ENCODE peak calls at places on chromosomes 2 and 18, in six cellular contexts. One of them, this sample, is unnamed.

GRCh38 chr18:35026407-35027061 is 14.7 kb upstream of the MAPRE2 start:
- DNase-seq in GM04504: no peak
- DNase-seq in CD4-positive, alpha-beta memory T cell: peak
- DNase-seq in HEK293T: no peak
- DNase-seq in prostate gland: no peak
- DNase-seq in activated CD4-positive, alpha-beta T cell treated with anti-CD3 and anti-CD28 coated beads, Interleukin-2, amount 50 U/mL, for 24 hours: no peak
- DNase-seq in this sample: no peak

GRCh38 chr2:102144128-102144527 is 1.6 kb downstream of the IL1R1 start:
- DNase-seq in prostate gland: peak
- DNase-seq in activated CD4-positive, alpha-beta T cell treated with anti-CD3 and anti-CD28 coated beads, Interleukin-2, amount 50 U/mL, for 24 hours: no peak
- DNase-seq in HEK293T: no peak
- DNase-seq in GM04504: no peak
- DNase-seq in CD4-positive, alpha-beta memory T cell: no peak
- DNase-seq in this sample: no peak

GRCh38 chr2:42568431-42569115 is at the start of gene MTA3:
- DNase-seq in prostate gland: peak
- DNase-seq in CD4-positive, alpha-beta memory T cell: peak
- DNase-seq in GM04504: no peak
- DNase-seq in HEK293T: peak
- DNase-seq in activated CD4-positive, alpha-beta T cell treated with anti-CD3 and anti-CD28 coated beads, Interleukin-2, amount 50 U/mL, for 24 hours: peak
- DNase-seq in this sample: peak

GRCh38 chr2:31107588-31108300 is 30.5 kb downstream of the GALNT14 start:
- DNase-seq in GM04504: no peak
- DNase-seq in prostate gland: no peak
- DNase-seq in activated CD4-positive, alpha-beta T cell treated with anti-CD3 and anti-CD28 coated beads, Interleukin-2, amount 50 U/mL, for 24 hours: no peak
- DNase-seq in HEK293T: no peak
- DNase-seq in CD4-positive, alpha-beta memory T cell: no peak
- DNase-seq in this sample: no peak

GRCh38 chr2:104744537-104744936 is 109.4 kb upstream of the POU3F3 start:
- DNase-seq in prostate gland: no peak
- DNase-seq in GM04504: no peak
- DNase-seq in activated CD4-positive, alpha-beta T cell treated with anti-CD3 and anti-CD28 coated beads, Interleukin-2, amount 50 U/mL, for 24 hours: no peak
- DNase-seq in HEK293T: no peak
- DNase-seq in CD4-positive, alpha-beta memory T cell: no peak
- DNase-seq in this sample: no peak

GRCh38 chr2:108215794-108216211 is 24.0 kb upstream of the SULT1C3 start:
- DNase-seq in activated CD4-positive, alpha-beta T cell treated with anti-CD3 and anti-CD28 coated beads, Interleukin-2, amount 50 U/mL, for 24 hours: no peak
- DNase-seq in CD4-positive, alpha-beta memory T cell: no peak
- DNase-seq in GM04504: peak
- DNase-seq in prostate gland: peak
- DNase-seq in HEK293T: peak
- DNase-seq in this sample: peak

GRCh38 chr2:105806994-105807393 is 62.3 kb downstream of the NCK2 start:
- DNase-seq in HEK293T: no peak
- DNase-seq in prostate gland: no peak
- DNase-seq in CD4-positive, alpha-beta memory T cell: no peak
- DNase-seq in GM04504: no peak
- DNase-seq in activated CD4-positive, alpha-beta T cell treated with anti-CD3 and anti-CD28 coated beads, Interleukin-2, amount 50 U/mL, for 24 hours: no peak
- DNase-seq in this sample: no peak

GRCh38 chr2:74658516-74658915 is 4.5 kb downstream of the SEMA4F start:
- DNase-seq in activated CD4-positive, alpha-beta T cell treated with anti-CD3 and anti-CD28 coated beads, Interleukin-2, amount 50 U/mL, for 24 hours: no peak
- DNase-seq in HEK293T: no peak
- DNase-seq in prostate gland: no peak
- DNase-seq in GM04504: peak
- DNase-seq in CD4-positive, alpha-beta memory T cell: no peak
- DNase-seq in this sample: no peak

GRCh38 chr2:63576546-63576945 is 11.7 kb downstream of the WDPCP start:
- DNase-seq in activated CD4-positive, alpha-beta T cell treated with anti-CD3 and anti-CD28 coated beads, Interleukin-2, amount 50 U/mL, for 24 hours: no peak
- DNase-seq in HEK293T: no peak
- DNase-seq in GM04504: no peak
- DNase-seq in CD4-positive, alpha-beta memory T cell: no peak
- DNase-seq in prostate gland: no peak
- DNase-seq in this sample: no peak

GRCh38 chr18:76455015-76455676 is 39.9 kb downstream of the ZNF516 start:
- DNase-seq in HEK293T: no peak
- DNase-seq in CD4-positive, alpha-beta memory T cell: no peak
- DNase-seq in activated CD4-positive, alpha-beta T cell treated with anti-CD3 and anti-CD28 coated beads, Interleukin-2, amount 50 U/mL, for 24 hours: no peak
- DNase-seq in GM04504: no peak
- DNase-seq in prostate gland: no peak
- DNase-seq in this sample: no peak

GRCh38 chr2:30368258-30368657 is 78.8 kb upstream of the LCLAT1 start:
- DNase-seq in CD4-positive, alpha-beta memory T cell: no peak
- DNase-seq in activated CD4-positive, alpha-beta T cell treated with anti-CD3 and anti-CD28 coated beads, Interleukin-2, amount 50 U/mL, for 24 hours: no peak
- DNase-seq in HEK293T: no peak
- DNase-seq in prostate gland: no peak
- DNase-seq in GM04504: peak
- DNase-seq in this sample: no peak

GRCh38 chr2:132668986-132669853 is 785 bp downstream of the LYPD1 start:
- DNase-seq in GM04504: no peak
- DNase-seq in prostate gland: no peak
- DNase-seq in CD4-positive, alpha-beta memory T cell: no peak
- DNase-seq in HEK293T: peak
- DNase-seq in activated CD4-positive, alpha-beta T cell treated with anti-CD3 and anti-CD28 coated beads, Interleukin-2, amount 50 U/mL, for 24 hours: no peak
- DNase-seq in this sample: no peak

GRCh38 chr2:209348453-209348852 is 75.4 kb upstream of the MAP2 start:
- DNase-seq in activated CD4-positive, alpha-beta T cell treated with anti-CD3 and anti-CD28 coated beads, Interleukin-2, amount 50 U/mL, for 24 hours: no peak
- DNase-seq in GM04504: no peak
- DNase-seq in CD4-positive, alpha-beta memory T cell: no peak
- DNase-seq in prostate gland: no peak
- DNase-seq in HEK293T: no peak
- DNase-seq in this sample: no peak

GRCh38 chr2:10688921-10689807 is 611 bp downstream of the NOL10 start:
- DNase-seq in HEK293T: no peak
- DNase-seq in activated CD4-positive, alpha-beta T cell treated with anti-CD3 and anti-CD28 coated beads, Interleukin-2, amount 50 U/mL, for 24 hours: no peak
- DNase-seq in CD4-positive, alpha-beta memory T cell: no peak
- DNase-seq in prostate gland: no peak
- DNase-seq in GM04504: no peak
- DNase-seq in this sample: no peak

GRCh38 chr2:128008089-128008672 is 19.7 kb downstream of the SAP130 start:
- DNase-seq in CD4-positive, alpha-beta memory T cell: no peak
- DNase-seq in HEK293T: no peak
- DNase-seq in prostate gland: no peak
- DNase-seq in GM04504: no peak
- DNase-seq in activated CD4-positive, alpha-beta T cell treated with anti-CD3 and anti-CD28 coated beads, Interleukin-2, amount 50 U/mL, for 24 hours: no peak
- DNase-seq in this sample: no peak

GRCh38 chr2:233853353-233853752 is 982 bp downstream of the HJURP start:
- DNase-seq in activated CD4-positive, alpha-beta T cell treated with anti-CD3 and anti-CD28 coated beads, Interleukin-2, amount 50 U/mL, for 24 hours: no peak
- DNase-seq in GM04504: no peak
- DNase-seq in prostate gland: no peak
- DNase-seq in CD4-positive, alpha-beta memory T cell: no peak
- DNase-seq in HEK293T: no peak
- DNase-seq in this sample: no peak

GRCh38 chr2:121099329-121100318 is 185.4 kb downstream of the TFCP2L1 start:
- DNase-seq in GM04504: no peak
- DNase-seq in HEK293T: peak
- DNase-seq in activated CD4-positive, alpha-beta T cell treated with anti-CD3 and anti-CD28 coated beads, Interleukin-2, amount 50 U/mL, for 24 hours: no peak
- DNase-seq in prostate gland: no peak
- DNase-seq in CD4-positive, alpha-beta memory T cell: no peak
- DNase-seq in this sample: no peak

GRCh38 chr2:10078704-10079191 is 1.5 kb downstream of the CYS1 start:
- DNase-seq in GM04504: peak
- DNase-seq in activated CD4-positive, alpha-beta T cell treated with anti-CD3 and anti-CD28 coated beads, Interleukin-2, amount 50 U/mL, for 24 hours: no peak
- DNase-seq in prostate gland: no peak
- DNase-seq in HEK293T: no peak
- DNase-seq in CD4-positive, alpha-beta memory T cell: no peak
- DNase-seq in this sample: no peak

GRCh38 chr2:70397186-70397585 is 95.3 kb upstream of the FAM136A start:
- DNase-seq in GM04504: no peak
- DNase-seq in activated CD4-positive, alpha-beta T cell treated with anti-CD3 and anti-CD28 coated beads, Interleukin-2, amount 50 U/mL, for 24 hours: no peak
- DNase-seq in HEK293T: no peak
- DNase-seq in prostate gland: no peak
- DNase-seq in CD4-positive, alpha-beta memory T cell: no peak
- DNase-seq in this sample: no peak

GRCh38 chr2:157497603-157498314 is 53.9 kb upstream of the CYTIP start:
- DNase-seq in CD4-positive, alpha-beta memory T cell: peak
- DNase-seq in prostate gland: no peak
- DNase-seq in activated CD4-positive, alpha-beta T cell treated with anti-CD3 and anti-CD28 coated beads, Interleukin-2, amount 50 U/mL, for 24 hours: no peak
- DNase-seq in HEK293T: peak
- DNase-seq in GM04504: peak
- DNase-seq in this sample: peak

GRCh38 chr2:70746076-70746475 is 21.9 kb downstream of the ADD2 start:
- DNase-seq in CD4-positive, alpha-beta memory T cell: no peak
- DNase-seq in activated CD4-positive, alpha-beta T cell treated with anti-CD3 and anti-CD28 coated beads, Interleukin-2, amount 50 U/mL, for 24 hours: no peak
- DNase-seq in HEK293T: no peak
- DNase-seq in prostate gland: no peak
- DNase-seq in GM04504: no peak
- DNase-seq in this sample: no peak

GRCh38 chr2:176139170-176139611 is 9.7 kb downstream of the HOXD8 start:
- DNase-seq in activated CD4-positive, alpha-beta T cell treated with anti-CD3 and anti-CD28 coated beads, Interleukin-2, amount 50 U/mL, for 24 hours: no peak
- DNase-seq in GM04504: no peak
- DNase-seq in CD4-positive, alpha-beta memory T cell: no peak
- DNase-seq in HEK293T: no peak
- DNase-seq in prostate gland: no peak
- DNase-seq in this sample: no peak

GRCh38 chr2:83461135-83461534 is 997.9 kb downstream of the SUCLG1 start:
- DNase-seq in prostate gland: no peak
- DNase-seq in activated CD4-positive, alpha-beta T cell treated with anti-CD3 and anti-CD28 coated beads, Interleukin-2, amount 50 U/mL, for 24 hours: no peak
- DNase-seq in HEK293T: no peak
- DNase-seq in GM04504: no peak
- DNase-seq in CD4-positive, alpha-beta memory T cell: no peak
- DNase-seq in this sample: no peak

GRCh38 chr2:152242787-152243472 is 67.4 kb upstream of the STAM2 start:
- DNase-seq in prostate gland: no peak
- DNase-seq in activated CD4-positive, alpha-beta T cell treated with anti-CD3 and anti-CD28 coated beads, Interleukin-2, amount 50 U/mL, for 24 hours: no peak
- DNase-seq in GM04504: no peak
- DNase-seq in HEK293T: no peak
- DNase-seq in CD4-positive, alpha-beta memory T cell: no peak
- DNase-seq in this sample: no peak

GRCh38 chr2:197269173-197269572 is 41.4 kb downstream of the ANKRD44 start:
- DNase-seq in GM04504: no peak
- DNase-seq in CD4-positive, alpha-beta memory T cell: peak
- DNase-seq in HEK293T: no peak
- DNase-seq in activated CD4-positive, alpha-beta T cell treated with anti-CD3 and anti-CD28 coated beads, Interleukin-2, amount 50 U/mL, for 24 hours: no peak
- DNase-seq in prostate gland: no peak
- DNase-seq in this sample: no peak

GRCh38 chr18:22872894-22873537 is 60.1 kb upstream of the RBBP8 start:
- DNase-seq in CD4-positive, alpha-beta memory T cell: no peak
- DNase-seq in prostate gland: no peak
- DNase-seq in GM04504: no peak
- DNase-seq in HEK293T: no peak
- DNase-seq in activated CD4-positive, alpha-beta T cell treated with anti-CD3 and anti-CD28 coated beads, Interleukin-2, amount 50 U/mL, for 24 hours: no peak
- DNase-seq in this sample: no peak

GRCh38 chr18:49168970-49169619 is 218.3 kb upstream of the SMAD7 start:
- DNase-seq in HEK293T: no peak
- DNase-seq in activated CD4-positive, alpha-beta T cell treated with anti-CD3 and anti-CD28 coated beads, Interleukin-2, amount 50 U/mL, for 24 hours: no peak
- DNase-seq in GM04504: no peak
- DNase-seq in CD4-positive, alpha-beta memory T cell: no peak
- DNase-seq in prostate gland: no peak
- DNase-seq in this sample: no peak

GRCh38 chr2:45040786-45041185 is 31.5 kb upstream of the SIX2 start:
- DNase-seq in CD4-positive, alpha-beta memory T cell: no peak
- DNase-seq in activated CD4-positive, alpha-beta T cell treated with anti-CD3 and anti-CD28 coated beads, Interleukin-2, amount 50 U/mL, for 24 hours: no peak
- DNase-seq in prostate gland: no peak
- DNase-seq in GM04504: no peak
- DNase-seq in HEK293T: no peak
- DNase-seq in this sample: peak

GRCh38 chr2:236939751-236940229 is 145.9 kb upstream of the COPS8 start:
- DNase-seq in HEK293T: no peak
- DNase-seq in GM04504: no peak
- DNase-seq in prostate gland: no peak
- DNase-seq in CD4-positive, alpha-beta memory T cell: no peak
- DNase-seq in activated CD4-positive, alpha-beta T cell treated with anti-CD3 and anti-CD28 coated beads, Interleukin-2, amount 50 U/mL, for 24 hours: no peak
- DNase-seq in this sample: no peak

GRCh38 chr2:67397143-67397986 is at the start of gene ETAA1:
- DNase-seq in HEK293T: peak
- DNase-seq in prostate gland: peak
- DNase-seq in GM04504: peak
- DNase-seq in CD4-positive, alpha-beta memory T cell: peak
- DNase-seq in activated CD4-positive, alpha-beta T cell treated with anti-CD3 and anti-CD28 coated beads, Interleukin-2, amount 50 U/mL, for 24 hours: peak
- DNase-seq in this sample: peak

GRCh38 chr2:158089322-158089721 is 12.4 kb upstream of the UPP2 start:
- DNase-seq in GM04504: no peak
- DNase-seq in HEK293T: no peak
- DNase-seq in CD4-positive, alpha-beta memory T cell: no peak
- DNase-seq in prostate gland: no peak
- DNase-seq in activated CD4-positive, alpha-beta T cell treated with anti-CD3 and anti-CD28 coated beads, Interleukin-2, amount 50 U/mL, for 24 hours: no peak
- DNase-seq in this sample: no peak

This sample was measured in NT2/D1.